ENCODE peak calls at places on chromosomes 11 and 22, in five cellular contexts. M is NCI-H1930; E is activated T-cell treated with anti-CD3 and anti-CD28 coated beads, Interleukin-2, amount 50 U/mL, for 72 hours; Y is stimulated activated CD4-positive, alpha-beta T cell treated with anti-CD3 and anti-CD28 coated beads, TNF-alpha, amount 100 ng/mL, for 48 hours; I is tibial artery. A is an unnamed sample.

GRCh38 chr11:105718641-105719040 is 108.8 kb downstream of the GRIA4 start:
- DNase-seq in M (no peak), E (no peak), Y (no peak), I (no peak), A (no peak)

GRCh38 chr11:63683133-63683991 is 2.1 kb downstream of the RTN3 start:
- DNase-seq in M (no peak), E (no peak), Y (no peak), I (no peak), A (no peak)

GRCh38 chr22:44683237-44683636 is 18.8 kb upstream of the PRR5 start:
- DNase-seq in M (no peak), E (peak; percentile 79), Y (no peak), I (no peak), A (no peak)

GRCh38 chr11:74070713-74071506 is 62.0 kb upstream of the UCP3 start:
- DNase-seq in M (no peak), E (no peak), Y (no peak), I (no peak), A (no peak)

GRCh38 chr11:120501440-120501839 is 10.1 kb upstream of the GRIK4 start:
- DNase-seq in M (no peak), E (no peak), Y (no peak), I (no peak), A (no peak)

GRCh38 chr11:44617671-44618461 is 52.4 kb downstream of the CD82 start:
- DNase-seq in M (no peak), E (no peak), Y (no peak), I (peak; percentile 65), A (no peak)

GRCh38 chr22:35437038-35437437 is 37.1 kb downstream of the MCM5 start:
- DNase-seq in M (no peak), E (no peak), Y (no peak), I (no peak), A (no peak)

GRCh38 chr22:27317961-27318360 is 483.6 kb downstream of the MN1 start:
- DNase-seq in M (no peak), E (no peak), Y (no peak), I (no peak), A (no peak)

GRCh38 chr11:64501500-64502427 is 89.3 kb upstream of the SLC22A12 start:
- DNase-seq in M (no peak), E (no peak), Y (no peak), I (no peak), A (no peak)

GRCh38 chr11:5246772-5247478 is 2.7 kb downstream of the HBG1 start:
- DNase-seq in M (no peak), E (no peak), Y (no peak), I (no peak), A (no peak)

GRCh38 chr11:44535201-44535980 is 30.1 kb upstream of the CD82 start:
- DNase-seq in M (no peak), E (no peak), Y (no peak), I (no peak), A (no peak)

GRCh38 chr11:14189874-14190273 is 169.1 kb downstream of the RRAS2 start:
- DNase-seq in M (no peak), E (no peak), Y (no peak), I (peak; percentile 84), A (no peak)

GRCh38 chr22:45284705-45285305 is at the start of gene UPK3A:
- DNase-seq in M (peak; percentile 58), E (peak; percentile 78), Y (peak; percentile 18), I (peak; percentile 81), A (no peak)

GRCh38 chr11:70568504-70569172 is 170.3 kb downstream of the CTTN start:
- DNase-seq in M (no peak), E (no peak), Y (no peak), I (peak; percentile 79), A (no peak)

GRCh38 chr11:88338223-88338661 is 706 bp upstream of the CTSC start:
- DNase-seq in M (no peak), E (peak; percentile 52), Y (no peak), I (peak; percentile 64), A (peak; percentile 32)

GRCh38 chr11:46918087-46918751 is at the start of gene LRP4:
- DNase-seq in M (peak; percentile 28), E (peak; percentile 69), Y (no peak), I (no peak), A (peak; percentile 63)

GRCh38 chr22:47129902-47130301 is 367.5 kb downstream of the TBC1D22A start:
- DNase-seq in M (no peak), E (peak; percentile 13), Y (no peak), I (peak; percentile 53), A (no peak)

GRCh38 chr11:95531116-95531515 is 258.5 kb downstream of the FAM76B start:
- DNase-seq in M (no peak), E (no peak), Y (no peak), I (no peak), A (no peak)

GRCh38 chr11:58770627-58771457 is 39.1 kb upstream of the GLYAT start:
- DNase-seq in M (no peak), E (no peak), Y (no peak), I (no peak), A (no peak)

GRCh38 chr11:79864882-79865281 is 424.1 kb upstream of the TENM4 start:
- DNase-seq in M (no peak), E (no peak), Y (no peak), I (no peak), A (no peak)

GRCh38 chr11:45341379-45341778 is 55.2 kb upstream of the SYT13 start:
- DNase-seq in M (no peak), E (no peak), Y (no peak), I (no peak), A (no peak)

GRCh38 chr11:76832365-76832764 is 28.4 kb upstream of the ACER3 start:
- DNase-seq in M (no peak), E (no peak), Y (no peak), I (no peak), A (no peak)

GRCh38 chr22:26669060-26669481 is 11.7 kb downstream of the MIAT start:
- DNase-seq in M (no peak), E (peak; percentile 22), Y (no peak), I (no peak), A (no peak)

GRCh38 chr11:70007796-70008195 is 70.3 kb upstream of the ANO1 start:
- DNase-seq in M (no peak), E (no peak), Y (no peak), I (no peak), A (no peak)

GRCh38 chr22:46007003-46007847 is 30.3 kb upstream of the WNT7B start:
- DNase-seq in M (no peak), E (no peak), Y (no peak), I (peak; percentile 89), A (no peak)

A was measured in stimulated activated effector memory CD8-positive, alpha-beta T cell treated with anti-CD3 and anti-CD28 coated beads, Interleukin-12 subunit alpha, Interleukin-12 subunit beta, amount 100 ng/mL, for 72 hours.